ENCODE peak calls at places on chromosomes 5 and 9, in eight cellular contexts. One of them, this sample, is unnamed.

GRCh38 chr5:103208460-103208859 is 50.1 kb upstream of the MACIR start:
- DNase-seq in T-helper 2 cell: no peak
- DNase-seq in esophagus muscularis mucosa: no peak
- DNase-seq in sigmoid colon: no peak
- DNase-seq in bronchial epithelial cell: no peak
- DNase-seq in T-helper 22 cell: no peak
- DNase-seq in effector memory CD4-positive, alpha-beta T cell: no peak
- DNase-seq in NCI-H2171: no peak
- DNase-seq in this sample: no peak

GRCh38 chr9:101764455-101764854 is 26.0 kb upstream of the GRIN3A start:
- DNase-seq in T-helper 2 cell: no peak
- DNase-seq in esophagus muscularis mucosa: no peak
- DNase-seq in sigmoid colon: no peak
- DNase-seq in bronchial epithelial cell: no peak
- DNase-seq in T-helper 22 cell: no peak
- DNase-seq in effector memory CD4-positive, alpha-beta T cell: no peak
- DNase-seq in NCI-H2171: no peak
- DNase-seq in this sample: no peak

GRCh38 chr5:91177085-91177484 is 206.0 kb downstream of the ARRDC3 start:
- DNase-seq in T-helper 2 cell: no peak
- DNase-seq in esophagus muscularis mucosa: no peak
- DNase-seq in sigmoid colon: no peak
- DNase-seq in bronchial epithelial cell: peak; percentile 37
- DNase-seq in T-helper 22 cell: no peak
- DNase-seq in effector memory CD4-positive, alpha-beta T cell: no peak
- DNase-seq in NCI-H2171: no peak
- DNase-seq in this sample: no peak

GRCh38 chr9:109186857-109187256 is 19.8 kb upstream of the FRRS1L start:
- DNase-seq in T-helper 2 cell: no peak
- DNase-seq in esophagus muscularis mucosa: no peak
- DNase-seq in sigmoid colon: no peak
- DNase-seq in bronchial epithelial cell: no peak
- DNase-seq in T-helper 22 cell: no peak
- DNase-seq in effector memory CD4-positive, alpha-beta T cell: no peak
- DNase-seq in NCI-H2171: no peak
- DNase-seq in this sample: no peak

GRCh38 chr9:5767968-5768932 is 64.7 kb downstream of the ERMP1 start:
- DNase-seq in T-helper 2 cell: no peak
- DNase-seq in esophagus muscularis mucosa: no peak
- DNase-seq in sigmoid colon: no peak
- DNase-seq in bronchial epithelial cell: no peak
- DNase-seq in T-helper 22 cell: no peak
- DNase-seq in effector memory CD4-positive, alpha-beta T cell: no peak
- DNase-seq in NCI-H2171: no peak
- DNase-seq in this sample: no peak

GRCh38 chr9:123028973-123029372 is 4.5 kb upstream of the GPR21 start:
- DNase-seq in T-helper 2 cell: no peak
- DNase-seq in esophagus muscularis mucosa: no peak
- DNase-seq in sigmoid colon: no peak
- DNase-seq in bronchial epithelial cell: no peak
- DNase-seq in T-helper 22 cell: no peak
- DNase-seq in effector memory CD4-positive, alpha-beta T cell: no peak
- DNase-seq in NCI-H2171: no peak
- DNase-seq in this sample: no peak

GRCh38 chr5:127587246-127587917 is 61.5 kb upstream of the CTXN3 start:
- DNase-seq in T-helper 2 cell: no peak
- DNase-seq in esophagus muscularis mucosa: peak; percentile 70
- DNase-seq in sigmoid colon: no peak
- DNase-seq in bronchial epithelial cell: no peak
- DNase-seq in T-helper 22 cell: no peak
- DNase-seq in effector memory CD4-positive, alpha-beta T cell: no peak
- DNase-seq in NCI-H2171: no peak
- DNase-seq in this sample: no peak

GRCh38 chr5:17014686-17015085 is 78.6 kb upstream of the MYO10 start:
- DNase-seq in T-helper 2 cell: no peak
- DNase-seq in esophagus muscularis mucosa: no peak
- DNase-seq in sigmoid colon: no peak
- DNase-seq in bronchial epithelial cell: no peak
- DNase-seq in T-helper 22 cell: no peak
- DNase-seq in effector memory CD4-positive, alpha-beta T cell: no peak
- DNase-seq in NCI-H2171: no peak
- DNase-seq in this sample: no peak

GRCh38 chr5:109792613-109793012 is 102.9 kb downstream of the MAN2A1 start:
- DNase-seq in T-helper 2 cell: no peak
- DNase-seq in esophagus muscularis mucosa: no peak
- DNase-seq in sigmoid colon: no peak
- DNase-seq in bronchial epithelial cell: no peak
- DNase-seq in T-helper 22 cell: no peak
- DNase-seq in effector memory CD4-positive, alpha-beta T cell: no peak
- DNase-seq in NCI-H2171: no peak
- DNase-seq in this sample: no peak

GRCh38 chr5:44860267-44860666 is 51.5 kb downstream of the MRPS30 start:
- DNase-seq in T-helper 2 cell: no peak
- DNase-seq in esophagus muscularis mucosa: no peak
- DNase-seq in sigmoid colon: no peak
- DNase-seq in bronchial epithelial cell: peak; percentile 15
- DNase-seq in T-helper 22 cell: no peak
- DNase-seq in effector memory CD4-positive, alpha-beta T cell: no peak
- DNase-seq in NCI-H2171: no peak
- DNase-seq in this sample: peak; percentile 14

GRCh38 chr5:136159457-136159856 is 26.8 kb downstream of the SMAD5 start:
- DNase-seq in T-helper 2 cell: no peak
- DNase-seq in esophagus muscularis mucosa: no peak
- DNase-seq in sigmoid colon: no peak
- DNase-seq in bronchial epithelial cell: no peak
- DNase-seq in T-helper 22 cell: no peak
- DNase-seq in effector memory CD4-positive, alpha-beta T cell: no peak
- DNase-seq in NCI-H2171: no peak
- DNase-seq in this sample: no peak

GRCh38 chr5:127838661-127839060 is 135.5 kb downstream of the CCDC192 start:
- DNase-seq in T-helper 2 cell: no peak
- DNase-seq in esophagus muscularis mucosa: no peak
- DNase-seq in sigmoid colon: no peak
- DNase-seq in bronchial epithelial cell: peak; percentile 57
- DNase-seq in T-helper 22 cell: no peak
- DNase-seq in effector memory CD4-positive, alpha-beta T cell: no peak
- DNase-seq in NCI-H2171: no peak
- DNase-seq in this sample: no peak

GRCh38 chr5:92944337-92944736 is 636.7 kb downstream of the NR2F1-AS1 start:
- DNase-seq in T-helper 2 cell: no peak
- DNase-seq in esophagus muscularis mucosa: no peak
- DNase-seq in sigmoid colon: no peak
- DNase-seq in bronchial epithelial cell: no peak
- DNase-seq in T-helper 22 cell: no peak
- DNase-seq in effector memory CD4-positive, alpha-beta T cell: no peak
- DNase-seq in NCI-H2171: no peak
- DNase-seq in this sample: no peak

GRCh38 chr5:138655530-138656245 is 80.5 kb upstream of the HSPA9 start:
- DNase-seq in T-helper 2 cell: no peak
- DNase-seq in esophagus muscularis mucosa: no peak
- DNase-seq in sigmoid colon: peak; percentile 75
- DNase-seq in bronchial epithelial cell: no peak
- DNase-seq in T-helper 22 cell: no peak
- DNase-seq in effector memory CD4-positive, alpha-beta T cell: no peak
- DNase-seq in NCI-H2171: peak; percentile 46
- DNase-seq in this sample: no peak

GRCh38 chr5:98767563-98767962 is 5.9 kb upstream of the RGMB start:
- DNase-seq in T-helper 2 cell: no peak
- DNase-seq in esophagus muscularis mucosa: no peak
- DNase-seq in sigmoid colon: no peak
- DNase-seq in bronchial epithelial cell: no peak
- DNase-seq in T-helper 22 cell: no peak
- DNase-seq in effector memory CD4-positive, alpha-beta T cell: no peak
- DNase-seq in NCI-H2171: no peak
- DNase-seq in this sample: no peak

GRCh38 chr9:127133739-127134167 is 11.3 kb upstream of the ANGPTL2 start:
- DNase-seq in T-helper 2 cell: no peak
- DNase-seq in esophagus muscularis mucosa: no peak
- DNase-seq in sigmoid colon: peak; percentile 91
- DNase-seq in bronchial epithelial cell: peak; percentile 49
- DNase-seq in T-helper 22 cell: no peak
- DNase-seq in effector memory CD4-positive, alpha-beta T cell: no peak
- DNase-seq in NCI-H2171: peak; percentile 31
- DNase-seq in this sample: no peak

GRCh38 chr5:145511351-145511750 is 323.8 kb downstream of the PRELID2 start:
- DNase-seq in T-helper 2 cell: no peak
- DNase-seq in esophagus muscularis mucosa: no peak
- DNase-seq in sigmoid colon: no peak
- DNase-seq in bronchial epithelial cell: no peak
- DNase-seq in T-helper 22 cell: no peak
- DNase-seq in effector memory CD4-positive, alpha-beta T cell: no peak
- DNase-seq in NCI-H2171: no peak
- DNase-seq in this sample: no peak

GRCh38 chr9:131577005-131578000 is 32.0 kb downstream of the PRRT1B start:
- DNase-seq in T-helper 2 cell: no peak
- DNase-seq in esophagus muscularis mucosa: no peak
- DNase-seq in sigmoid colon: no peak
- DNase-seq in bronchial epithelial cell: no peak
- DNase-seq in T-helper 22 cell: no peak
- DNase-seq in effector memory CD4-positive, alpha-beta T cell: no peak
- DNase-seq in NCI-H2171: no peak
- DNase-seq in this sample: no peak

GRCh38 chr5:136382791-136383190 is 17.4 kb upstream of the TRPC7 start:
- DNase-seq in T-helper 2 cell: no peak
- DNase-seq in esophagus muscularis mucosa: no peak
- DNase-seq in sigmoid colon: no peak
- DNase-seq in bronchial epithelial cell: no peak
- DNase-seq in T-helper 22 cell: no peak
- DNase-seq in effector memory CD4-positive, alpha-beta T cell: no peak
- DNase-seq in NCI-H2171: no peak
- DNase-seq in this sample: no peak

GRCh38 chr9:136107155-136107952 is 11.3 kb downstream of the TMEM250 start:
- DNase-seq in T-helper 2 cell: no peak
- DNase-seq in esophagus muscularis mucosa: no peak
- DNase-seq in sigmoid colon: no peak
- DNase-seq in bronchial epithelial cell: no peak
- DNase-seq in T-helper 22 cell: peak; percentile 29
- DNase-seq in effector memory CD4-positive, alpha-beta T cell: peak; percentile 20
- DNase-seq in NCI-H2171: peak; percentile 80
- DNase-seq in this sample: peak; percentile 78

GRCh38 chr9:37920471-37921167 is 16.7 kb upstream of the SLC25A51 start:
- DNase-seq in T-helper 2 cell: no peak
- DNase-seq in esophagus muscularis mucosa: no peak
- DNase-seq in sigmoid colon: peak; percentile 63
- DNase-seq in bronchial epithelial cell: no peak
- DNase-seq in T-helper 22 cell: no peak
- DNase-seq in effector memory CD4-positive, alpha-beta T cell: no peak
- DNase-seq in NCI-H2171: no peak
- DNase-seq in this sample: no peak

GRCh38 chr9:30673132-30673531 is 1711.3 kb upstream of the ACO1 start:
- DNase-seq in T-helper 2 cell: no peak
- DNase-seq in esophagus muscularis mucosa: no peak
- DNase-seq in sigmoid colon: no peak
- DNase-seq in bronchial epithelial cell: peak; percentile 68
- DNase-seq in T-helper 22 cell: no peak
- DNase-seq in effector memory CD4-positive, alpha-beta T cell: no peak
- DNase-seq in NCI-H2171: no peak
- DNase-seq in this sample: no peak

GRCh38 chr5:139960723-139961383 is 82.2 kb downstream of the NRG2 start:
- DNase-seq in T-helper 2 cell: no peak
- DNase-seq in esophagus muscularis mucosa: peak; percentile 80
- DNase-seq in sigmoid colon: no peak
- DNase-seq in bronchial epithelial cell: no peak
- DNase-seq in T-helper 22 cell: no peak
- DNase-seq in effector memory CD4-positive, alpha-beta T cell: no peak
- DNase-seq in NCI-H2171: no peak
- DNase-seq in this sample: no peak

GRCh38 chr5:62143268-62144229 is 162.5 kb upstream of the KIF2A start:
- DNase-seq in T-helper 2 cell: no peak
- DNase-seq in esophagus muscularis mucosa: no peak
- DNase-seq in sigmoid colon: no peak
- DNase-seq in bronchial epithelial cell: peak; percentile 59
- DNase-seq in T-helper 22 cell: no peak
- DNase-seq in effector memory CD4-positive, alpha-beta T cell: no peak
- DNase-seq in NCI-H2171: no peak
- DNase-seq in this sample: no peak

GRCh38 chr5:145936401-145937131 is at the start of gene SH3RF2:
- DNase-seq in T-helper 2 cell: peak; percentile 11
- DNase-seq in esophagus muscularis mucosa: no peak
- DNase-seq in sigmoid colon: peak; percentile 65
- DNase-seq in bronchial epithelial cell: peak; percentile 79
- DNase-seq in T-helper 22 cell: peak; percentile 14
- DNase-seq in effector memory CD4-positive, alpha-beta T cell: no peak
- DNase-seq in NCI-H2171: no peak
- DNase-seq in this sample: no peak

GRCh38 chr5:73625905-73626811 is at the start of gene ARHGEF28:
- DNase-seq in T-helper 2 cell: no peak
- DNase-seq in esophagus muscularis mucosa: no peak
- DNase-seq in sigmoid colon: peak; percentile 76
- DNase-seq in bronchial epithelial cell: peak; percentile 53
- DNase-seq in T-helper 22 cell: no peak
- DNase-seq in effector memory CD4-positive, alpha-beta T cell: no peak
- DNase-seq in NCI-H2171: peak; percentile 26
- DNase-seq in this sample: peak; percentile 51

GRCh38 chr5:83919071-83920041 is 198.7 kb upstream of the HAPLN1 start:
- DNase-seq in T-helper 2 cell: no peak
- DNase-seq in esophagus muscularis mucosa: no peak
- DNase-seq in sigmoid colon: no peak
- DNase-seq in bronchial epithelial cell: no peak
- DNase-seq in T-helper 22 cell: no peak
- DNase-seq in effector memory CD4-positive, alpha-beta T cell: no peak
- DNase-seq in NCI-H2171: no peak
- DNase-seq in this sample: no peak

GRCh38 chr9:95507456-95508241 is 9.1 kb downstream of the PTCH1 start:
- DNase-seq in T-helper 2 cell: no peak
- DNase-seq in esophagus muscularis mucosa: no peak
- DNase-seq in sigmoid colon: peak; percentile 78
- DNase-seq in bronchial epithelial cell: peak; percentile 53
- DNase-seq in T-helper 22 cell: no peak
- DNase-seq in effector memory CD4-positive, alpha-beta T cell: no peak
- DNase-seq in NCI-H2171: peak; percentile 36
- DNase-seq in this sample: peak; percentile 65

GRCh38 chr5:92822183-92822582 is 758.8 kb downstream of the NR2F1-AS1 start:
- DNase-seq in T-helper 2 cell: no peak
- DNase-seq in esophagus muscularis mucosa: no peak
- DNase-seq in sigmoid colon: no peak
- DNase-seq in bronchial epithelial cell: no peak
- DNase-seq in T-helper 22 cell: no peak
- DNase-seq in effector memory CD4-positive, alpha-beta T cell: no peak
- DNase-seq in NCI-H2171: no peak
- DNase-seq in this sample: no peak

GRCh38 chr9:82124090-82124489 is 135.5 kb downstream of the SPATA31D1 start:
- DNase-seq in T-helper 2 cell: no peak
- DNase-seq in esophagus muscularis mucosa: no peak
- DNase-seq in sigmoid colon: no peak
- DNase-seq in bronchial epithelial cell: peak; percentile 63
- DNase-seq in T-helper 22 cell: no peak
- DNase-seq in effector memory CD4-positive, alpha-beta T cell: no peak
- DNase-seq in NCI-H2171: no peak
- DNase-seq in this sample: no peak

GRCh38 chr5:124902097-124902821 is 155.8 kb upstream of the ZNF608 start:
- DNase-seq in T-helper 2 cell: no peak
- DNase-seq in esophagus muscularis mucosa: no peak
- DNase-seq in sigmoid colon: no peak
- DNase-seq in bronchial epithelial cell: peak; percentile 41
- DNase-seq in T-helper 22 cell: no peak
- DNase-seq in effector memory CD4-positive, alpha-beta T cell: no peak
- DNase-seq in NCI-H2171: no peak
- DNase-seq in this sample: no peak

GRCh38 chr5:154276236-154276792 is 85.8 kb downstream of the GALNT10 start:
- DNase-seq in T-helper 2 cell: no peak
- DNase-seq in esophagus muscularis mucosa: no peak
- DNase-seq in sigmoid colon: no peak
- DNase-seq in bronchial epithelial cell: no peak
- DNase-seq in T-helper 22 cell: no peak
- DNase-seq in effector memory CD4-positive, alpha-beta T cell: no peak
- DNase-seq in NCI-H2171: no peak
- DNase-seq in this sample: no peak

GRCh38 chr5:128681764-128682664 is 144.0 kb upstream of the FBN2 start:
- DNase-seq in T-helper 2 cell: no peak
- DNase-seq in esophagus muscularis mucosa: no peak
- DNase-seq in sigmoid colon: no peak
- DNase-seq in bronchial epithelial cell: peak; percentile 49
- DNase-seq in T-helper 22 cell: no peak
- DNase-seq in effector memory CD4-positive, alpha-beta T cell: no peak
- DNase-seq in NCI-H2171: no peak
- DNase-seq in this sample: no peak

GRCh38 chr5:33260098-33260497 is 180.7 kb upstream of the TARS1 start:
- DNase-seq in T-helper 2 cell: no peak
- DNase-seq in esophagus muscularis mucosa: no peak
- DNase-seq in sigmoid colon: no peak
- DNase-seq in bronchial epithelial cell: no peak
- DNase-seq in T-helper 22 cell: no peak
- DNase-seq in effector memory CD4-positive, alpha-beta T cell: no peak
- DNase-seq in NCI-H2171: no peak
- DNase-seq in this sample: no peak